ENCODE peak calls at places on chromosomes 5 and 9, in eight cellular contexts. L, D, R, X, N, B, O and A are unnamed samples.

GRCh38 chr5:179986328-179986727 is 78.6 kb upstream of the TBC1D9B start:
- DNase-seq in L (no peak), D (no peak), R (no peak), X (no peak), N (peak), B (no peak), O (no peak), A (no peak)

GRCh38 chr9:11549311-11549794 is 936.6 kb upstream of the PTPRD start:
- DNase-seq in L (no peak), D (no peak), R (no peak), X (no peak), N (no peak), B (no peak), O (no peak), A (no peak)

GRCh38 chr5:142296914-142297417 is 27.9 kb downstream of the SPRY4 start:
- DNase-seq in L (no peak), D (no peak), R (no peak), X (no peak), N (no peak), B (peak), O (no peak), A (no peak)

GRCh38 chr5:104273725-104274124 is 711.1 kb upstream of the NUDT12 start:
- DNase-seq in L (no peak), D (no peak), R (no peak), X (no peak), N (no peak), B (no peak), O (no peak), A (no peak)

GRCh38 chr9:27054125-27054524 is 48.7 kb upstream of the LRRC19 start:
- DNase-seq in L (no peak), D (no peak), R (no peak), X (no peak), N (no peak), B (no peak), O (no peak), A (no peak)

GRCh38 chr5:82538339-82539034 is 260.3 kb upstream of the RPS23 start:
- DNase-seq in L (no peak), D (no peak), R (no peak), X (no peak), N (no peak), B (peak), O (no peak), A (no peak)

GRCh38 chr5:40480392-40480791 is 199.3 kb upstream of the PTGER4 start:
- DNase-seq in L (no peak), D (no peak), R (no peak), X (no peak), N (no peak), B (no peak), O (no peak), A (no peak)

GRCh38 chr9:97970106-97970505 is 13.0 kb upstream of the ANP32B start:
- DNase-seq in L (no peak), D (no peak), R (no peak), X (no peak), N (no peak), B (no peak), O (no peak), A (no peak)

GRCh38 chr5:66742083-66742895 is 146.1 kb downstream of the MAST4 start:
- DNase-seq in L (no peak), D (peak), R (no peak), X (peak), N (peak), B (no peak), O (peak), A (no peak)

GRCh38 chr9:123643518-123643917 is 286.4 kb downstream of the DENND1A start:
- DNase-seq in L (no peak), D (peak), R (no peak), X (no peak), N (no peak), B (no peak), O (peak), A (no peak)

GRCh38 chr9:14347408-14348224 is 33.7 kb upstream of the NFIB start:
- DNase-seq in L (peak), D (no peak), R (peak), X (peak), N (peak), B (peak), O (no peak), A (no peak)

GRCh38 chr5:177458912-177459350 is 12.3 kb downstream of the PRR7 start:
- DNase-seq in L (peak), D (no peak), R (no peak), X (peak), N (no peak), B (no peak), O (no peak), A (peak)

GRCh38 chr5:142250119-142250518 is 74.7 kb downstream of the SPRY4 start:
- DNase-seq in L (no peak), D (no peak), R (no peak), X (no peak), N (no peak), B (no peak), O (no peak), A (no peak)

GRCh38 chr9:5764130-5764868 is 68.6 kb downstream of the ERMP1 start:
- DNase-seq in L (no peak), D (no peak), R (peak), X (no peak), N (no peak), B (no peak), O (no peak), A (no peak)

GRCh38 chr5:77869115-77869798 is 93.1 kb upstream of the TBCA start:
- DNase-seq in L (no peak), D (no peak), R (no peak), X (no peak), N (no peak), B (no peak), O (no peak), A (no peak)

GRCh38 chr9:38059233-38059936 is 9.6 kb downstream of the SHB start:
- DNase-seq in L (no peak), D (no peak), R (no peak), X (no peak), N (no peak), B (peak), O (no peak), A (no peak)

GRCh38 chr9:37801287-37801850 is 772 bp downstream of the DCAF10 start:
- DNase-seq in L (peak), D (peak), R (no peak), X (peak), N (peak), B (no peak), O (peak), A (peak)

GRCh38 chr5:61673007-61673735 is 341.1 kb downstream of the ZSWIM6 start:
- DNase-seq in L (no peak), D (no peak), R (no peak), X (peak), N (peak), B (peak), O (no peak), A (no peak)

GRCh38 chr5:161269125-161269524 is 277.4 kb downstream of the GABRB2 start:
- DNase-seq in L (no peak), D (no peak), R (no peak), X (no peak), N (no peak), B (no peak), O (no peak), A (no peak)

GRCh38 chr9:92558612-92559374 is 23.0 kb upstream of the ECM2 start:
- DNase-seq in L (no peak), D (no peak), R (no peak), X (no peak), N (no peak), B (no peak), O (no peak), A (no peak)

GRCh38 chr9:98877211-98877730 is 66.4 kb upstream of the COL15A1 start:
- DNase-seq in L (no peak), D (no peak), R (no peak), X (no peak), N (no peak), B (no peak), O (no peak), A (no peak)

GRCh38 chr9:3884736-3885135 is 358.9 kb upstream of the RFX3 start:
- DNase-seq in L (no peak), D (no peak), R (no peak), X (peak), N (no peak), B (no peak), O (no peak), A (no peak)

GRCh38 chr5:111641533-111642230 is 115.3 kb downstream of the NREP start:
- DNase-seq in L (no peak), D (no peak), R (no peak), X (no peak), N (no peak), B (peak), O (no peak), A (no peak)

GRCh38 chr5:21701317-21701716 is 1151.8 kb downstream of the CDH12 start:
- DNase-seq in L (no peak), D (no peak), R (no peak), X (peak), N (no peak), B (no peak), O (no peak), A (no peak)

GRCh38 chr5:146109379-146109778 is 4.0 kb upstream of the PLAC8L1 start:
- DNase-seq in L (no peak), D (no peak), R (no peak), X (peak), N (no peak), B (no peak), O (no peak), A (no peak)

GRCh38 chr9:93890436-93890935 is 64.7 kb downstream of the BARX1 start:
- DNase-seq in L (no peak), D (peak), R (no peak), X (no peak), N (no peak), B (no peak), O (no peak), A (no peak)

GRCh38 chr9:114029311-114030170 is 48.6 kb downstream of the AMBP start:
- DNase-seq in L (no peak), D (peak), R (no peak), X (no peak), N (peak), B (no peak), O (no peak), A (no peak)

GRCh38 chr9:82334286-82334685 is 345.7 kb downstream of the SPATA31D1 start:
- DNase-seq in L (no peak), D (no peak), R (no peak), X (no peak), N (no peak), B (peak), O (no peak), A (no peak)

GRCh38 chr9:100473271-100474081 is 527 bp downstream of the TMEFF1 start:
- DNase-seq in L (peak), D (no peak), R (peak), X (peak), N (peak), B (no peak), O (no peak), A (peak)

GRCh38 chr5:30551614-30552013 is 641.9 kb upstream of the CDH6 start:
- DNase-seq in L (no peak), D (no peak), R (no peak), X (no peak), N (no peak), B (no peak), O (no peak), A (no peak)

GRCh38 chr9:106758911-106759310 is 104.1 kb upstream of the ZNF462 start:
- DNase-seq in L (no peak), D (no peak), R (no peak), X (no peak), N (no peak), B (no peak), O (no peak), A (no peak)

GRCh38 chr9:96138616-96139015 is 163.4 kb downstream of the HSD17B3 start:
- DNase-seq in L (no peak), D (no peak), R (no peak), X (no peak), N (no peak), B (no peak), O (no peak), A (no peak)

GRCh38 chr5:12384005-12384404 is 479.8 kb upstream of the CTNND2 start:
- DNase-seq in L (no peak), D (no peak), R (no peak), X (no peak), N (no peak), B (no peak), O (no peak), A (no peak)

GRCh38 chr9:110241491-110242321 is 14.6 kb downstream of the TXN start:
- DNase-seq in L (no peak), D (no peak), R (no peak), X (no peak), N (no peak), B (no peak), O (no peak), A (no peak)

GRCh38 chr9:99680191-99680590 is 141.5 kb upstream of the NR4A3 start:
- DNase-seq in L (no peak), D (no peak), R (no peak), X (no peak), N (no peak), B (peak), O (no peak), A (no peak)

GRCh38 chr9:135708164-135708563 is 6.2 kb downstream of the KCNT1 start:
- DNase-seq in L (no peak), D (no peak), R (no peak), X (no peak), N (no peak), B (no peak), O (no peak), A (no peak)

GRCh38 chr9:137227057-137227852 is at the start of gene RNF224:
- DNase-seq in L (peak), D (peak), R (peak), X (peak), N (peak), B (peak), O (peak), A (peak)

DNA sequence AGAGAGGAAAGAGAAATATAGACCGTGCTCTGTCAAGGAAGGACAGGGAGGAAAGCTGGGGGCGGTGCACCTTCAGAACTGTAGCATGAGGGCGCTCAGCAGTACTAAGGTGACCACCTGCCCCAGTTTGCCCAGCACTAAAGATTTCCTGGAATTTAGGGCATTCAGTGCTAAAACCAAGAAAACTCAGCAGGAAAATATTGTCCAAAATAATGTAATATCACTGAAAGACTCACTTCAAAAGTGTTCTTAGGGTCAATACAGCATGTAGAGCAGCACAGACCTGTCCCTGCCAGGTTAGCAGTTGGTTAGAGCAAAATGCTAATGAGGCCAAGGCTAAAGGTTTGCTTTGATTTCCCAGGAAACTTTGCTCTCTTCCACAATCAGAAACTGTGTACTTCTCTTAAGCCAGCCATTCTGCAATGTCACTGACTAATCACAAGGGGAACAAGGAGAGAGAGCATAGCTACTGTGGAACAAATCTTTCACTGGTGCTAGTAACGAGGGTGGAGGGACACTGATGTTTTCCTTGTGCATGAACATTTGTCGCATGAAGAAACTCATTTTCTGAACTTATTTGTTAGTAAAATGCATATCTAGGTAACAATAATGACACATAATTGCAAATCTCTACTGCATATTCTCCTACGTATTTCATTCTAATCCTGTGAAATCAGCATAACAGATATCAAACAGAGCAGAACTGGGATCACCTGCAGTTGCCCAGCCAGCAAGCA is 53.0 kb upstream of the GRAMD2B start:
- DNase-seq in L (no peak), D (no peak), R (no peak), X (no peak), N (peak), B (peak), O (no peak), A (no peak)
- TF ChIP-seq CTCF in L (no peak), D (no peak), R (no peak), X (no peak), N (peak), B (peak), O (no peak), A (no peak)

DNA sequence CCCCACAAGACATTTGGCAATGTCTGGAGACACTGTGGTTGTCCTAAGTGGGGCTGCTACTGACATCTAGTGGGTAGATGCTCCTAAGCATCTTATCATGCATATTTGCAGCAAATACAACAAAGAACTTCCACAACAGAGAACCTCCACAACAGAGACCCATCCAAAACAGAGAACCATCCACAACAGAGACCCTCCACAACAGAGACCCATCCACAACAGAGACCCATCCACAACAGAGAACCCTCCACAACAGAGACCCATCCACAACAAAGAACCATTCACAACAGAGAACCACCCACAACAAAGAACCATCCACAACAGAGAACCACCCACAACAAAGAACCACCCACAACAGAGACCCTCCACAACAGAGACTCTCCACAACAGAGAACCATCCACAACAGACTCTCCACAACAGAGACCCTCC is 32.8 kb downstream of the ARPC5L start:
- DNase-seq in L (no peak), D (no peak), R (peak), X (peak), N (no peak), B (peak), O (no peak), A (peak)
- TF ChIP-seq CTCF in L (peak), D (no peak), R (peak), X (peak), N (peak), B (peak), O (peak), A (no peak)

GRCh38 chr5:115374057-115374775 is 77.8 kb upstream of the CCDC112 start:
- DNase-seq in L (no peak), D (no peak), R (no peak), X (no peak), N (peak), B (no peak), O (no peak), A (no peak)
- TF ChIP-seq CTCF in L (no peak), D (no peak), R (no peak), X (peak), N (peak), B (no peak), O (no peak), A (no peak)

DNA sequence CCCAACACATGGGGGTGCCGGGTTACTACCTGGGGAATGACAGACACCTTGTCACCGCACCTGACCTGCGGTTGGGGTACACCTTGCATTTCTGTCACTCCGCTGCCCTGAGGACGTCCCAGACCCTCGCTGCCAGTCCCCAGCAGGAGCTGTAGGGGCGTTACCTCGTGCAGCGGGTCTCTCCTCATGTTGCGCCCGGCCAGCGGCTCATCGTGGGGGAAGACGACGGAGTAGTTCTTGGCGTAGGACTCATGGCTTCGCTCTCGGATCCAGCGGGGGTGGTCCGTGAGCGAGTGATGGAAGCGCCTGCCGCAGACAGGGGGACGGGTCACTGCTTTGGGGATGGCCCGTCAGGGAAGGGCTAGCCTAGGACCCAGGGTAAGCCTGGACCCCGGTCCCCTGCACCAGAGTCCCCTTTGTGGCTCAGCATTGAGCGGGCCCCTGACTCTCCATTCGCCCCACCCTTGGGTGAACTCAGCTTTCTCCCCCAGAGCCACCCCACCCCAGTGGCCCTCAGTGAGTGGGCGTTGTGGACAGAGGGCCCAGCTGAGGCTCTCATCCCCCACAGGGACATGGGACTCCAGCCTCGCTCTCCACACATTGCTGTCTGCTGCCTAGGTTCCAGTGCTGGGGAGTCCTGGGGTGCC is 29.9 kb downstream of the SARDH start:
- DNase-seq in L (peak), D (no peak), R (no peak), X (no peak), N (no peak), B (no peak), O (no peak), A (peak)
- TF ChIP-seq CTCF in L (no peak), D (no peak), R (no peak), X (no peak), N (no peak), B (no peak), O (no peak), A (no peak)

GRCh38 chr5:139684881-139685749 is 37.0 kb downstream of the CXXC5 start:
- DNase-seq in L (no peak), D (no peak), R (no peak), X (peak), N (peak), B (no peak), O (no peak), A (no peak)
- TF ChIP-seq CTCF in L (peak), D (no peak), R (no peak), X (peak), N (peak), B (peak), O (no peak), A (peak)

DNA sequence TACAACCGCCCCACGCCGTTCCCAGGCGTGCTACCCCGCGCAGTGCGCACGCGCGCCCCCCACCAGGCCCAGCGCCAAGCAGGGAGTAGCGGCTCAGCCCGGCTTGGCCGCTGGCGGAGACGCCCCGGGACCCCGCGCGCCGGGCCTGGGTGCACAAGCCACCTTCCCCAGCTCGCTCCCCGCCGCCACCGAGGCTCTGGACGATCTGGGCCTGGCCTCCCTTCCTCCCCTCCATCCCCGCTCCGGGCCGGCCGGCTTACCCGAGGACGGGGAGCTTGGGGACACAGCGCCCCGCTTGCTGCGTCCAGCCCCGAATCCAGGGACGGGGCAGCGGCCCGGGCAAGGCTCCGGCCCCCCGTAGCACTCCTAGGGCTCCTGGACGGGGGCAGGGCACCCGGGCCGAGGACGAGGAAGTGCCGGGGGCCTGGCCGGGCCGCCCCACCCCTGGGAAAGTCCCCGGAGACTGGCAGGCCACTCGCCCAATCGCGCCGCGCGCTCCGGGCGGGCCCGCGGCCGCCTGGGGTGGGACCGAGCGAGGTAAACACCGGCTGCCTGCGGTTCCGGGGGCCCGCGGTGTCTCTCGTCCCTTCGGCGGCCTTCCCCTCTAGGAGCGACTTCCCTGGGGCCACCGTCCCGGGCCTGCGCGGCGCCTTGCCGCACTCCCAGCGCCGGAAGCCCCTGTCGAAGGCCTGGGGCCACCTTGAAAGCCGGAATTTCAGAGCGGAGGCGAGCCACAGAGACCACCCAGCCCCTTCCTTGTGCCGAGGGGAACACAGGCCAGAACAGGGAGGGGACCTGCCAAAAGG is at the start of gene TNIP1:
- DNase-seq in L (peak), D (peak), R (peak), X (peak), N (peak), B (peak), O (peak), A (peak)
- TF ChIP-seq CTCF in L (no peak), D (no peak), R (no peak), X (no peak), N (no peak), B (no peak), O (no peak), A (no peak)

GRCh38 chr5:3510642-3511041 is 85.0 kb upstream of the IRX1 start:
- DNase-seq in L (no peak), D (no peak), R (no peak), X (no peak), N (no peak), B (no peak), O (no peak), A (no peak)

GRCh38 chr5:3511774-3512173 is 83.9 kb upstream of the IRX1 start:
- DNase-seq in L (no peak), D (no peak), R (no peak), X (no peak), N (no peak), B (no peak), O (no peak), A (no peak)

GRCh38 chr5:3512291-3512690 is 83.3 kb upstream of the IRX1 start:
- DNase-seq in L (no peak), D (no peak), R (no peak), X (no peak), N (no peak), B (no peak), O (no peak), A (no peak)

GRCh38 chr5:3509290-3509689 is 86.3 kb upstream of the IRX1 start:
- DNase-seq in L (no peak), D (no peak), R (no peak), X (no peak), N (no peak), B (no peak), O (no peak), A (no peak)
- TF ChIP-seq CTCF in L (no peak), D (no peak), R (no peak), X (peak), N (no peak), B (no peak), O (no peak), A (no peak)